ENCODE peak calls at places on chromosomes 2 and 18, in six cellular contexts. D is NCI-H1436, V is activated gamma-delta T cell treated with Interleukin-2 at 50 U/mL for 16 hours, E is left lung, X is substantia nigra, G is NCI-H524. A is an unnamed sample.

GRCh38 chr2:239670463-239671120 is 269.8 kb upstream of the HDAC4 start:
- DNase-seq in D (no peak), V (no peak), E (no peak), X (no peak), G (no peak), A (no peak)

GRCh38 chr2:233974530-233975071 is 57.4 kb downstream of the TRPM8 start:
- DNase-seq in D (no peak), V (no peak), E (no peak), X (no peak), G (no peak), A (peak)

GRCh38 chr2:96500385-96501066 is 4.6 kb downstream of the NEURL3 start:
- DNase-seq in D (no peak), V (no peak), E (no peak), X (no peak), G (no peak), A (no peak)

GRCh38 chr18:42860011-42860410 is 255.5 kb downstream of the RIT2 start:
- DNase-seq in D (no peak), V (no peak), E (no peak), X (no peak), G (no peak), A (no peak)

GRCh38 chr2:45925636-45926350 is 274.3 kb downstream of the PRKCE start:
- DNase-seq in D (no peak), V (no peak), E (no peak), X (no peak), G (peak), A (no peak)

GRCh38 chr2:215684448-215685217 is 248.8 kb upstream of the FN1 start:
- DNase-seq in D (no peak), V (no peak), E (no peak), X (no peak), G (no peak), A (no peak)

GRCh38 chr2:232480201-232481190 is 7.1 kb downstream of the ECEL1 start:
- DNase-seq in D (no peak), V (no peak), E (peak), X (no peak), G (no peak), A (no peak)

GRCh38 chr2:69773201-69773600 is 31.3 kb downstream of the ANXA4 start:
- DNase-seq in D (no peak), V (no peak), E (no peak), X (no peak), G (no peak), A (no peak)

GRCh38 chr2:160784034-160784433 is 290.4 kb upstream of the RBMS1 start:
- DNase-seq in D (no peak), V (no peak), E (no peak), X (no peak), G (no peak), A (no peak)

GRCh38 chr2:232464534-232464865 is 8.5 kb downstream of the ALPI start:
- DNase-seq in D (no peak), V (no peak), E (no peak), X (no peak), G (peak), A (no peak)

GRCh38 chr2:60499651-60500300 is 53.7 kb downstream of the BCL11A start:
- DNase-seq in D (no peak), V (no peak), E (no peak), X (no peak), G (peak), A (no peak)

GRCh38 chr2:176414641-176415040 is 145.4 kb downstream of the MTX2 start:
- DNase-seq in D (no peak), V (no peak), E (no peak), X (no peak), G (no peak), A (no peak)

GRCh38 chr2:127514485-127514884 is 11.8 kb downstream of the IWS1 start:
- DNase-seq in D (no peak), V (no peak), E (no peak), X (peak), G (no peak), A (no peak)

GRCh38 chr2:221572180-221572820 is at the start of gene EPHA4:
- DNase-seq in D (peak), V (peak), E (peak), X (peak), G (peak), A (peak)

GRCh38 chr2:108921096-108922030 is 67.7 kb downstream of the EDAR start:
- DNase-seq in D (no peak), V (no peak), E (no peak), X (no peak), G (no peak), A (no peak)

GRCh38 chr2:239268082-239268481 is 132.7 kb downstream of the HDAC4 start:
- DNase-seq in D (no peak), V (no peak), E (no peak), X (no peak), G (no peak), A (peak)

GRCh38 chr2:41540268-41540963 is 507.4 kb upstream of the PKDCC start:
- DNase-seq in D (no peak), V (no peak), E (no peak), X (no peak), G (no peak), A (no peak)

GRCh38 chr2:106124787-106125549 is 69.1 kb downstream of the UXS1 start:
- DNase-seq in D (no peak), V (no peak), E (no peak), X (no peak), G (no peak), A (no peak)

GRCh38 chr18:27363918-27364317 is 178.8 kb upstream of the CHST9 start:
- DNase-seq in D (no peak), V (no peak), E (no peak), X (no peak), G (peak), A (no peak)

GRCh38 chr2:58918138-58918537 is 677.0 kb upstream of the FANCL start:
- DNase-seq in D (no peak), V (no peak), E (no peak), X (no peak), G (no peak), A (no peak)

GRCh38 chr2:95297639-95298395 is 670 bp downstream of the KCNIP3 start:
- DNase-seq in D (no peak), V (no peak), E (no peak), X (no peak), G (no peak), A (no peak)

GRCh38 chr2:202950592-202950991 is 38.5 kb downstream of the CARF start:
- DNase-seq in D (no peak), V (no peak), E (no peak), X (no peak), G (peak), A (no peak)

GRCh38 chr2:114784890-114785583 is 342.6 kb downstream of the DPP10 start:
- DNase-seq in D (no peak), V (no peak), E (no peak), X (no peak), G (no peak), A (no peak)

GRCh38 chr2:202193881-202194353 is 44.5 kb downstream of the SUMO1 start:
- DNase-seq in D (no peak), V (no peak), E (no peak), X (no peak), G (no peak), A (no peak)

GRCh38 chr2:11118761-11119160 is 36.5 kb upstream of the SLC66A3 start:
- DNase-seq in D (no peak), V (no peak), E (no peak), X (no peak), G (no peak), A (no peak)

GRCh38 chr18:58529714-58530354 is 99.1 kb downstream of the ALPK2 start:
- DNase-seq in D (peak), V (peak), E (no peak), X (peak), G (peak), A (peak)